ENCODE peak calls at places on chromosomes 5 and 9, in five cellular contexts. S is heart left ventricle, I is Peyer's patch, F is lower leg skin, K is ovary. Q is an unnamed sample.

GRCh38 chr9:96651626-96652025 is 3.5 kb downstream of the PRXL2C start:
- DNase-seq in S (no peak), I (no peak), F (no peak), K (no peak), Q (peak)

GRCh38 chr5:177327539-177328522 is 16.1 kb upstream of the MXD3 start:
- DNase-seq in S (peak), I (no peak), F (no peak), K (peak), Q (no peak)

GRCh38 chr5:102958481-102959011 is 161.4 kb downstream of the GIN1 start:
- DNase-seq in S (no peak), I (no peak), F (no peak), K (no peak), Q (no peak)

GRCh38 chr5:81122271-81122670 is 110.9 kb upstream of the CKMT2 start:
- DNase-seq in S (no peak), I (no peak), F (no peak), K (no peak), Q (no peak)

GRCh38 chr9:715310-715709 is 126.2 kb upstream of the DMRT1 start:
- DNase-seq in S (no peak), I (no peak), F (no peak), K (no peak), Q (no peak)

GRCh38 chr9:117218951-117219350 is 195.9 kb downstream of the ASTN2 start:
- DNase-seq in S (no peak), I (no peak), F (no peak), K (no peak), Q (no peak)

GRCh38 chr5:99104538-99105132 is 175.8 kb upstream of the CHD1 start:
- DNase-seq in S (no peak), I (no peak), F (no peak), K (no peak), Q (peak)

GRCh38 chr5:79956173-79956670 is 34.8 kb downstream of the MTX3 start:
- DNase-seq in S (no peak), I (no peak), F (no peak), K (no peak), Q (no peak)

GRCh38 chr5:108919591-108920326 is 172.1 kb downstream of the FER start:
- DNase-seq in S (no peak), I (no peak), F (no peak), K (no peak), Q (no peak)

GRCh38 chr5:157222506-157223230 is 42.0 kb downstream of the ITK start:
- DNase-seq in S (no peak), I (no peak), F (no peak), K (no peak), Q (no peak)

GRCh38 chr9:7371032-7371431 is 428.5 kb downstream of the DMAC1 start:
- DNase-seq in S (peak), I (no peak), F (no peak), K (no peak), Q (no peak)

GRCh38 chr5:65742565-65743231 is 20.7 kb downstream of the NLN start:
- DNase-seq in S (no peak), I (no peak), F (no peak), K (no peak), Q (peak)

GRCh38 chr9:110623462-110624025 is 44.0 kb upstream of the SVEP1 start:
- DNase-seq in S (no peak), I (peak), F (no peak), K (no peak), Q (peak)

GRCh38 chr9:111601237-111602018 is 2.0 kb upstream of the PTGR1 start:
- DNase-seq in S (no peak), I (no peak), F (no peak), K (no peak), Q (peak)

GRCh38 chr5:81397169-81397568 is 3.2 kb upstream of the ACOT12 start:
- DNase-seq in S (peak), I (no peak), F (no peak), K (no peak), Q (no peak)

GRCh38 chr5:65263291-65263690 is 218.4 kb downstream of the ADAMTS6 start:
- DNase-seq in S (no peak), I (no peak), F (no peak), K (no peak), Q (no peak)

GRCh38 chr9:95529910-95530309 is 13.1 kb upstream of the PTCH1 start:
- DNase-seq in S (no peak), I (no peak), F (no peak), K (no peak), Q (no peak)

GRCh38 chr9:91197232-91198181 is 164.2 kb downstream of the AUH start:
- DNase-seq in S (peak), I (peak), F (peak), K (peak), Q (peak)
- TF ChIP-seq POLR2A in S (no peak), I (no peak), F (no peak), K (peak), Q (no peak)

GRCh38 chr9:89347651-89348050 is 29.4 kb downstream of the SECISBP2 start:
- DNase-seq in S (no peak), I (no peak), F (peak), K (no peak), Q (no peak)
- TF ChIP-seq POLR2A in S (no peak), I (no peak), F (no peak), K (no peak), Q (no peak)

DNA sequence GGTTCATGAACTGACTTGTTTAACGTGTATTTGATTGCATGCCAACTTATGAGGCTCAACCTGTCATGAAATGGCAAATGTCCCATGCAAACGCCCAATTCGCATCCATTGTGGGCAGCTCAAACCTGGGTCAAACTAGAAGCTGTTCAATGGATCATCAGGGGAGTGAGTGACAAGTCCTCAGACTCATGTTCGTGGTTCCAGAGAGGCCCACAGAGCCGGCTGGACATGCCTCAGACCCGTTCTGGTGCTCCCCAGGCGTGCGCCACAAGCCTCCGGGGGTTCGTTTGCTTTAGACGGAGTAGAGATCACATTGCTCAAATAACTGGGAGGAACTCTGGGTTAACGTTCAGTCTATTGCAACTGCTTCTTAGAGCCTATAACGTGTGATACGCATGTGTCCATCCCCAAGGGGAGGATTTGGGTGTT is 15.0 kb downstream of the GFI1B start:
- DNase-seq in S (no peak), I (no peak), F (no peak), K (no peak), Q (no peak)
- TF ChIP-seq POLR2A in S (no peak), I (no peak), F (no peak), K (no peak), Q (no peak)

GRCh38 chr5:126600631-126601511 is at the start of gene PHAX:
- DNase-seq in S (peak), I (peak), F (peak), K (peak), Q (peak)
- TF ChIP-seq POLR2A in S (no peak), I (no peak), F (no peak), K (peak), Q (peak)

DNA sequence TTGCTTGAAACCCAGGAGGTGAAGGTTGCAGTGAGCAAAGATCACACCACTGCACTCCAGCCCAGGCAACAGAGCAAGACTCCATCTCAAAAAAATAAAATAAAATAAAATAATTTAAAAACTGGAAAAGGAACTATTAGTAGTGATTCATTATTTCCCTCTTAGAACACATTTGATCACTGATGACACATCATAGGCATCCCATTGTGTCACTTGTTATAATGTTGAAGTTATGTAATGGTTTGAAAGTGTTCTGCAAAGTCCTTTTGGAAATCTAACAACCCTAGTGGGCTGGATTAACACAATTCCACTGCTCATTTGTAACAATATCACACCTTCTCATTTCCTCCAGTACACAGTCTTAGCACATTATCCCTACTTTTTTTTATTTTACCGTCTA is 81.9 kb upstream of the LMNB1 start:
- DNase-seq in S (no peak), I (no peak), F (no peak), K (no peak), Q (no peak)
- TF ChIP-seq POLR2A in S (no peak), I (no peak), F (no peak), K (no peak), Q (no peak)

GRCh38 chr9:114003756-114004155 is 74.3 kb downstream of the AMBP start:
- DNase-seq in S (no peak), I (peak), F (peak), K (no peak), Q (no peak)

GRCh38 chr9:114002271-114002985 is 75.7 kb downstream of the AMBP start:
- DNase-seq in S (no peak), I (peak), F (peak), K (no peak), Q (no peak)

GRCh38 chr9:114002986-114003740 is 74.9 kb downstream of the AMBP start:
- DNase-seq in S (no peak), I (peak), F (peak), K (no peak), Q (no peak)

GRCh38 chr9:114005371-114006154 is 72.5 kb downstream of the AMBP start:
- DNase-seq in S (no peak), I (peak), F (peak), K (no peak), Q (no peak)

DNA sequence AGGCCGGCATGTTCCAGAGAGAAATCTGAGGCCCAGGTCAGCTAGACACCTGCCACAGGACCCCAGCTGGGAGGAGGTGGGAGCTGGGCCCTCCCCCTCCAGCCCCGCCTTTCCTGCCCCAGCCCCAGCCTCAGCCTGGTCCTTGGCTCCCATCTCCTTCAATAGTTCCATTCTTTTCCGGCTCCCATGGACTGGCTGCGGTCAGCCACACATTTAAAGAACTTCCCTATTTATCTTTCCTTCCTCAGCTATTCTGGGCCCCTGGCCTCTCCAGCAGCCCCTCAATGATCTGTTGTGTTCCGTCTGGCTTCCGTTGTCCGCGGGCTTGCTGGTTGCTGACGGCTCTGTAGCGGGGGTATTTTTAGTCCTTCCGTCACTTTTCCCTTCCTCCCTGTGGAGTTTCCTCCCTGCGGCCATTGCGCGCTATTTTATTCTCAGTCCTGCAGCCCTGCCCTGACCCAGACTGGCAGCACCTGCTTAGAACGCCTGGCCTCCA is 73.8 kb downstream of the AMBP start:
- DNase-seq in S (peak), I (peak), F (peak), K (no peak), Q (no peak)
- TF ChIP-seq POLR2A in S (no peak), I (no peak), F (no peak), K (no peak), Q (no peak)

GRCh38 chr5:179828756-179829421 is 8.2 kb downstream of the SQSTM1 start:
- DNase-seq in S (no peak), I (no peak), F (no peak), K (no peak), Q (no peak)

GRCh38 chr5:179825655-179826182 is 5.0 kb downstream of the SQSTM1 start:
- DNase-seq in S (no peak), I (peak), F (no peak), K (no peak), Q (no peak)

GRCh38 chr5:179824745-179825112 is 4.0 kb downstream of the SQSTM1 start:
- DNase-seq in S (no peak), I (no peak), F (no peak), K (no peak), Q (no peak)

GRCh38 chr5:179829732-179830435 is 9.2 kb downstream of the SQSTM1 start:
- DNase-seq in S (no peak), I (no peak), F (no peak), K (no peak), Q (no peak)

GRCh38 chr5:179827684-179828083 is 7.0 kb downstream of the SQSTM1 start:
- DNase-seq in S (peak), I (peak), F (no peak), K (no peak), Q (no peak)
- TF ChIP-seq POLR2A in S (no peak), I (no peak), F (no peak), K (no peak), Q (peak)

GRCh38 chr5:77850536-77851228 is 74.5 kb upstream of the TBCA start:
- DNase-seq in S (no peak), I (no peak), F (no peak), K (no peak), Q (peak)

GRCh38 chr5:77853353-77853907 is 77.3 kb upstream of the TBCA start:
- DNase-seq in S (no peak), I (no peak), F (no peak), K (no peak), Q (no peak)

GRCh38 chr5:77851229-77852067 is 75.3 kb upstream of the TBCA start:
- DNase-seq in S (peak), I (no peak), F (no peak), K (peak), Q (peak)

GRCh38 chr5:77852068-77852513 is 76.0 kb upstream of the TBCA start:
- DNase-seq in S (no peak), I (no peak), F (no peak), K (no peak), Q (no peak)

GRCh38 chr5:77852514-77853352 is 76.6 kb upstream of the TBCA start:
- DNase-seq in S (peak), I (peak), F (no peak), K (peak), Q (peak)
- TF ChIP-seq POLR2A in S (no peak), I (no peak), F (no peak), K (no peak), Q (no peak)

GRCh38 chr5:141876628-141877477 is 1.4 kb downstream of the PCDH1 start:
- DNase-seq in S (no peak), I (peak), F (peak), K (no peak), Q (peak)
- TF ChIP-seq POLR2A in S (no peak), I (peak), F (no peak), K (no peak), Q (no peak)

DNA sequence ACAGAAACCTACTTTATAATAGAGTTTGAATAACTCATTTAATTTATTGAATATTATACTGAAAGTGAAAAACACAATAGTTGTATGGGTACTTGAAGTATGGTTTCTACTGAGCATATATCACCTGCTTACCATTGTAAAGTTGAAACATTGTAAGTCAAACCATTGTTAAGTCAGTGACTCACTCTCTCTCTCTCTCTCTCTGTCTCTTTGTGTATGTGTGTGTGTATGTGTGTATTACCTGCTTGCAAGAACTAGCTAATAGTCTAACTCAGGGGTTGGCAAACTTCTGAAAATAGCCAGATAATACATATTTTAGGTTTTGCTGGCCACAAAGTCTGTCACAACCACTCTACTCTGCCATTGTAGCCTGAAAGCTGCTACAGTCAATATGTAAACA is 564.3 kb upstream of the ZNF608 start:
- DNase-seq in S (no peak), I (no peak), F (no peak), K (no peak), Q (no peak)
- TF ChIP-seq POLR2A in S (no peak), I (no peak), F (no peak), K (no peak), Q (no peak)

Q was measured in erythroblast.